ENCODE peak calls at places on chromosomes 3 and 15, in six cellular contexts. One of them, this sample, is unnamed. For H3K36me3 and H3K4me1, the result is how much of the 10 kb centered on the place peaks cover.

GRCh38 chr15:41291065-41291631 is 41.2 kb downstream of the OIP5 start:
- DNase-seq in CD4-positive, CD25-positive, alpha-beta regulatory T cell: no peak
- DNase-seq in effector memory CD4-positive, alpha-beta T cell: no peak
- DNase-seq in ovary: no peak
- DNase-seq in left ventricle myocardium inferior: no peak
- DNase-seq in small intestine: no peak
- DNase-seq in this sample: no peak

GRCh38 chr3:49563040-49563578 is 8.8 kb downstream of the BSN start:
- DNase-seq in CD4-positive, CD25-positive, alpha-beta regulatory T cell: no peak
- DNase-seq in effector memory CD4-positive, alpha-beta T cell: no peak
- DNase-seq in ovary: no peak
- DNase-seq in left ventricle myocardium inferior: no peak
- DNase-seq in small intestine: peak
- DNase-seq in this sample: no peak

GRCh38 chr15:45186771-45187577 is 792 bp downstream of the SHF start:
- DNase-seq in CD4-positive, CD25-positive, alpha-beta regulatory T cell: peak
- DNase-seq in effector memory CD4-positive, alpha-beta T cell: no peak
- DNase-seq in ovary: no peak
- DNase-seq in left ventricle myocardium inferior: no peak
- DNase-seq in small intestine: peak
- DNase-seq in this sample: no peak

GRCh38 chr3:166191406-166191805 is 354.2 kb upstream of the BCHE start:
- DNase-seq in CD4-positive, CD25-positive, alpha-beta regulatory T cell: no peak
- DNase-seq in effector memory CD4-positive, alpha-beta T cell: no peak
- DNase-seq in ovary: no peak
- DNase-seq in left ventricle myocardium inferior: no peak
- DNase-seq in small intestine: no peak
- DNase-seq in this sample: no peak

GRCh38 chr3:26921054-26921453 is 298.5 kb downstream of the LRRC3B start:
- DNase-seq in CD4-positive, CD25-positive, alpha-beta regulatory T cell: no peak
- DNase-seq in effector memory CD4-positive, alpha-beta T cell: no peak
- DNase-seq in ovary: no peak
- DNase-seq in left ventricle myocardium inferior: no peak
- DNase-seq in small intestine: no peak
- DNase-seq in this sample: no peak

GRCh38 chr3:112569265-112569664 is 7.4 kb downstream of the SLC35A5 start:
- DNase-seq in CD4-positive, CD25-positive, alpha-beta regulatory T cell: no peak
- DNase-seq in effector memory CD4-positive, alpha-beta T cell: no peak
- DNase-seq in ovary: no peak
- DNase-seq in left ventricle myocardium inferior: no peak
- DNase-seq in small intestine: no peak
- DNase-seq in this sample: no peak

GRCh38 chr3:42497009-42497731 is 5.3 kb upstream of the VIPR1 start:
- DNase-seq in CD4-positive, CD25-positive, alpha-beta regulatory T cell: no peak
- DNase-seq in effector memory CD4-positive, alpha-beta T cell: no peak
- DNase-seq in ovary: no peak
- DNase-seq in left ventricle myocardium inferior: no peak
- DNase-seq in small intestine: peak
- DNase-seq in this sample: no peak

GRCh38 chr3:71921036-71921435 is 136.1 kb upstream of the PROK2 start:
- DNase-seq in CD4-positive, CD25-positive, alpha-beta regulatory T cell: no peak
- DNase-seq in effector memory CD4-positive, alpha-beta T cell: no peak
- DNase-seq in ovary: no peak
- DNase-seq in left ventricle myocardium inferior: no peak
- DNase-seq in small intestine: no peak
- DNase-seq in this sample: no peak

GRCh38 chr3:117035785-117036184 is 326.2 kb downstream of the TUSC7 start:
- DNase-seq in CD4-positive, CD25-positive, alpha-beta regulatory T cell: no peak
- DNase-seq in effector memory CD4-positive, alpha-beta T cell: no peak
- DNase-seq in ovary: no peak
- DNase-seq in left ventricle myocardium inferior: peak
- DNase-seq in small intestine: peak
- DNase-seq in this sample: peak

GRCh38 chr15:26781816-26782215 is 8.9 kb upstream of the GABRB3 start:
- DNase-seq in CD4-positive, CD25-positive, alpha-beta regulatory T cell: no peak
- DNase-seq in effector memory CD4-positive, alpha-beta T cell: no peak
- DNase-seq in ovary: no peak
- DNase-seq in left ventricle myocardium inferior: no peak
- DNase-seq in small intestine: no peak
- DNase-seq in this sample: no peak

GRCh38 chr3:161153480-161153879 is 48.3 kb upstream of the B3GALNT1 start:
- DNase-seq in CD4-positive, CD25-positive, alpha-beta regulatory T cell: no peak
- DNase-seq in effector memory CD4-positive, alpha-beta T cell: no peak
- DNase-seq in ovary: no peak
- DNase-seq in left ventricle myocardium inferior: no peak
- DNase-seq in small intestine: no peak
- DNase-seq in this sample: no peak

GRCh38 chr15:100663066-100663465 is 60.7 kb downstream of the ASB7 start:
- DNase-seq in CD4-positive, CD25-positive, alpha-beta regulatory T cell: no peak
- DNase-seq in effector memory CD4-positive, alpha-beta T cell: no peak
- DNase-seq in ovary: no peak
- DNase-seq in left ventricle myocardium inferior: no peak
- DNase-seq in small intestine: no peak
- DNase-seq in this sample: no peak

GRCh38 chr3:13714251-13714916 is 165.5 kb downstream of the FBLN2 start:
- DNase-seq in CD4-positive, CD25-positive, alpha-beta regulatory T cell: no peak
- DNase-seq in effector memory CD4-positive, alpha-beta T cell: no peak
- DNase-seq in ovary: no peak
- DNase-seq in left ventricle myocardium inferior: no peak
- DNase-seq in small intestine: no peak
- DNase-seq in this sample: no peak

GRCh38 chr3:77380141-77380540 is 340.2 kb downstream of the ROBO2 start:
- DNase-seq in CD4-positive, CD25-positive, alpha-beta regulatory T cell: no peak
- DNase-seq in effector memory CD4-positive, alpha-beta T cell: no peak
- DNase-seq in ovary: no peak
- DNase-seq in left ventricle myocardium inferior: no peak
- DNase-seq in small intestine: no peak
- DNase-seq in this sample: no peak

GRCh38 chr3:126399756-126400155 is 5.0 kb downstream of the CFAP100 start:
- DNase-seq in CD4-positive, CD25-positive, alpha-beta regulatory T cell: no peak
- DNase-seq in effector memory CD4-positive, alpha-beta T cell: no peak
- DNase-seq in ovary: no peak
- DNase-seq in left ventricle myocardium inferior: no peak
- DNase-seq in small intestine: no peak
- DNase-seq in this sample: peak

DNA sequence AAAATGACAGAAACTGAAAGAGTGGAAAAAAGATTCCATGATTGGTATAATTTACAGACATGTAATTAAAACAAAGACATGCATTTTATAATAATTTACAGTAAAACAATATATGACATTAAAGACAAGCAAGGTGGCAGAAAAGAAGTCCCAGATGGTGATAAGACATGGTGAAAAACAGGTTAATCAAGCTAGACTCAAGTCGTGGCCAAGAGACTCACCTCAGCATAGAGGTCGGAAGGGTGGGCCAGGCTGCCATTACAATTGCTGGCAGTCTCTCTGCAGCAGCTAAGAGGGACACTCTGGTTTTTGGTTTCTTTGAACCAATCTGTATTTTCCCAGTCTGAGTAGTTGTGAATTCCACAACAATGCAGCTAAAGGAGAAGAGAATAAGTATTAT is 18.4 kb downstream of the TSPAN3 start:
- DNase-seq in CD4-positive, CD25-positive, alpha-beta regulatory T cell: no peak
- DNase-seq in effector memory CD4-positive, alpha-beta T cell: no peak
- DNase-seq in ovary: no peak
- DNase-seq in left ventricle myocardium inferior: no peak
- DNase-seq in small intestine: no peak
- DNase-seq in this sample: no peak
- H3K36me3 ChIP-seq in CD4-positive, CD25-positive, alpha-beta regulatory T cell: under half
- H3K36me3 ChIP-seq in effector memory CD4-positive, alpha-beta T cell: under half
- H3K36me3 ChIP-seq in ovary: under half
- H3K36me3 ChIP-seq in left ventricle myocardium inferior: under half
- H3K36me3 ChIP-seq in small intestine: under half
- H3K36me3 ChIP-seq in this sample: half or more

GRCh38 chr3:30625541-30626438 is 19.4 kb downstream of the TGFBR2 start:
- DNase-seq in CD4-positive, CD25-positive, alpha-beta regulatory T cell: no peak
- DNase-seq in effector memory CD4-positive, alpha-beta T cell: no peak
- DNase-seq in ovary: no peak
- DNase-seq in left ventricle myocardium inferior: no peak
- DNase-seq in small intestine: peak
- DNase-seq in this sample: no peak
- H3K4me1 ChIP-seq in CD4-positive, CD25-positive, alpha-beta regulatory T cell: half or more
- H3K4me1 ChIP-seq in effector memory CD4-positive, alpha-beta T cell: half or more
- H3K4me1 ChIP-seq in ovary: under half
- H3K4me1 ChIP-seq in left ventricle myocardium inferior: half or more
- H3K4me1 ChIP-seq in small intestine: under half
- H3K4me1 ChIP-seq in this sample: half or more

DNA sequence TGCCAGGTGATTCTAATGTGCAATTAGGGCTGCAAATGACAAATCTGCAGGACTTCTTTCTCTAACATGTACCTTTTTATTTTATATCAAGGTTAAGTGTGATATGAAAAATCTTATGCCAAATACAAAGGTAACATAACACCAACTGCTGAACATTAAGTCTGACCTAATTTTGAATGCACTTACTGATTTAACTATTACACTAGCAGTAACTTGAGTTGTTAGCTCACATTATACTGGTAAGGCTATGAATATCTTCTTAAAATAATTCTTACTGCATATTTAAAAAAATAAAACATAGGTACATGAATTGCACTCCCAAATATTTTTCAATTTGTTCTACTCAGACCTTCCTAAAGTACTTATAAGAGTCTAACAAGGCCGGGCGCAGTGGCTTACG is 259.2 kb downstream of the CD47 start:
- DNase-seq in CD4-positive, CD25-positive, alpha-beta regulatory T cell: no peak
- DNase-seq in effector memory CD4-positive, alpha-beta T cell: no peak
- DNase-seq in ovary: no peak
- DNase-seq in left ventricle myocardium inferior: no peak
- DNase-seq in small intestine: no peak
- DNase-seq in this sample: no peak
- H3K36me3 ChIP-seq in CD4-positive, CD25-positive, alpha-beta regulatory T cell: under half
- H3K36me3 ChIP-seq in effector memory CD4-positive, alpha-beta T cell: under half
- H3K36me3 ChIP-seq in ovary: under half
- H3K36me3 ChIP-seq in left ventricle myocardium inferior: under half
- H3K36me3 ChIP-seq in small intestine: under half
- H3K36me3 ChIP-seq in this sample: under half

DNA sequence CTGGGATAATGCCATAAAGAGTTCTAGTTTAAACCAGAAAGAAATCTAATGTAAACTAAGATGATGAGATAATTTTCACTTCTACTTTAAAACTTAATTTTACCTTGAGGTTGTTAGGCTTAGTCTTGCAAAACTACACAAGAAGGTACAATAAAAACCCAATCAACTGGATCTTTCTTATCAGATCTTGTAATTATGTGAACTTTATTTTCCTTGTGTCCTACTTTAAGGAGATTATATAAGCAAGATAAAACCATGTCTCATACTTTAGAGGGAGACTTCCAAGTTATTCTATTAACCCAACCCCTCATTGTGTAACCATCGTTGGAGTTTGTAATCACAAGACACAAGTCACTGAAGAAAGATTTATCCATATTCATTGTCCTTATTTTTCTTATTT is 165.6 kb downstream of the SERPINI1 start:
- DNase-seq in CD4-positive, CD25-positive, alpha-beta regulatory T cell: no peak
- DNase-seq in effector memory CD4-positive, alpha-beta T cell: no peak
- DNase-seq in ovary: no peak
- DNase-seq in left ventricle myocardium inferior: no peak
- DNase-seq in small intestine: no peak
- DNase-seq in this sample: no peak
- H3K4me1 ChIP-seq in CD4-positive, CD25-positive, alpha-beta regulatory T cell: under half
- H3K4me1 ChIP-seq in effector memory CD4-positive, alpha-beta T cell: under half
- H3K4me1 ChIP-seq in ovary: under half
- H3K4me1 ChIP-seq in left ventricle myocardium inferior: under half
- H3K4me1 ChIP-seq in small intestine: under half
- H3K4me1 ChIP-seq in this sample: under half

GRCh38 chr3:37024820-37025405 is 31.6 kb downstream of the MLH1 start:
- DNase-seq in CD4-positive, CD25-positive, alpha-beta regulatory T cell: no peak
- DNase-seq in effector memory CD4-positive, alpha-beta T cell: no peak
- DNase-seq in ovary: no peak
- DNase-seq in left ventricle myocardium inferior: no peak
- DNase-seq in small intestine: no peak
- DNase-seq in this sample: no peak
- H3K36me3 ChIP-seq in CD4-positive, CD25-positive, alpha-beta regulatory T cell: half or more
- H3K36me3 ChIP-seq in effector memory CD4-positive, alpha-beta T cell: half or more
- H3K36me3 ChIP-seq in ovary: under half
- H3K36me3 ChIP-seq in left ventricle myocardium inferior: half or more
- H3K36me3 ChIP-seq in small intestine: under half
- H3K36me3 ChIP-seq in this sample: half or more

DNA sequence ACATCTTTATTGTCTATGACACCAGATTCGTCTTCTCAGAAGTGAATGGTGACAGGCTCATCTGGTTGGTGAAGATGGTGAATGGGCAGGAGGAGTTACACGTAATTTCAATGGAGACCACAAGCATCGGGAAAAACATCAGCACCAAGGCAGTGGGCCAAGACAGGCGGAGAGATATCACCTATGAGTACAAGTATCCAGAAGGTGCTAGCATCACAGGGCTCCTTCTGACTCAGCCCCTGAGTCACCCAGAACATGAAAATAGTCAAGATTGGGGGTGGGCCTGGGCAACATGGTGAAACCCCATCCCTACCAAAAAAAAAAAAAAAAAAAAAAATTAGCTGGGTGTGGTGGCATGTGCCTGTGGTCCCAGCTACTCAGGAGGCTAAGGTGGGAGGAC is 32.6 kb downstream of the TGM4 start:
- DNase-seq in CD4-positive, CD25-positive, alpha-beta regulatory T cell: no peak
- DNase-seq in effector memory CD4-positive, alpha-beta T cell: no peak
- DNase-seq in ovary: no peak
- DNase-seq in left ventricle myocardium inferior: no peak
- DNase-seq in small intestine: no peak
- DNase-seq in this sample: no peak
- H3K4me1 ChIP-seq in CD4-positive, CD25-positive, alpha-beta regulatory T cell: under half
- H3K4me1 ChIP-seq in effector memory CD4-positive, alpha-beta T cell: under half
- H3K4me1 ChIP-seq in ovary: under half
- H3K4me1 ChIP-seq in left ventricle myocardium inferior: under half
- H3K4me1 ChIP-seq in small intestine: under half
- H3K4me1 ChIP-seq in this sample: under half

DNA sequence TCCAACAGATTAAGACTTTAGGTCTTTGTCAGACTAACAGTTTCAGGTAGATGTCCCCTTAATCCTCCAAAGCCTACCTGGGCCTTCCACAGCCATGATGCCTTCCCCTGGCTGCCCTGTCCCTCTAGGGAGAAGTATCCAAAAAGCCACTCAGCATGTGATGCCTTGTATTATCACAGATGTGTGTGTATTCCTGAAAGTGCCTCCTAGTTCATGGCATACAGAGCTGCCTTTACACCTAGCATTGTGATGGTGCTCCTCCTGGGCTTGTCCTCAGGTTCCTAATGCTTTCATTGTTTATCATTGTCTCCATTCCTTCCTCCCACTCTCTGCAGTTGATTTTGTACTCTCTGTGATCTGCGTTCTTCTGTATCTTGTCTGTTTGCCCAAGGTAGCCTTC is 43.6 kb downstream of the CMSS1 start:
- DNase-seq in CD4-positive, CD25-positive, alpha-beta regulatory T cell: no peak
- DNase-seq in effector memory CD4-positive, alpha-beta T cell: no peak
- DNase-seq in ovary: no peak
- DNase-seq in left ventricle myocardium inferior: no peak
- DNase-seq in small intestine: no peak
- DNase-seq in this sample: no peak
- H3K36me3 ChIP-seq in CD4-positive, CD25-positive, alpha-beta regulatory T cell: under half
- H3K36me3 ChIP-seq in effector memory CD4-positive, alpha-beta T cell: under half
- H3K36me3 ChIP-seq in ovary: under half
- H3K36me3 ChIP-seq in left ventricle myocardium inferior: under half
- H3K36me3 ChIP-seq in small intestine: under half
- H3K36me3 ChIP-seq in this sample: under half

GRCh38 chr15:71444866-71445590 is 329.8 kb downstream of the THSD4 start:
- DNase-seq in CD4-positive, CD25-positive, alpha-beta regulatory T cell: no peak
- DNase-seq in effector memory CD4-positive, alpha-beta T cell: no peak
- DNase-seq in ovary: no peak
- DNase-seq in left ventricle myocardium inferior: no peak
- DNase-seq in small intestine: no peak
- DNase-seq in this sample: no peak
- H3K4me1 ChIP-seq in CD4-positive, CD25-positive, alpha-beta regulatory T cell: under half
- H3K4me1 ChIP-seq in effector memory CD4-positive, alpha-beta T cell: under half
- H3K4me1 ChIP-seq in ovary: under half
- H3K4me1 ChIP-seq in left ventricle myocardium inferior: half or more
- H3K4me1 ChIP-seq in small intestine: under half
- H3K4me1 ChIP-seq in this sample: under half

GRCh38 chr15:65163041-65163440 is 22.1 kb downstream of the CLPX start:
- DNase-seq in CD4-positive, CD25-positive, alpha-beta regulatory T cell: no peak
- DNase-seq in effector memory CD4-positive, alpha-beta T cell: no peak
- DNase-seq in ovary: no peak
- DNase-seq in left ventricle myocardium inferior: no peak
- DNase-seq in small intestine: no peak
- DNase-seq in this sample: no peak
- H3K36me3 ChIP-seq in CD4-positive, CD25-positive, alpha-beta regulatory T cell: half or more
- H3K36me3 ChIP-seq in effector memory CD4-positive, alpha-beta T cell: under half
- H3K36me3 ChIP-seq in ovary: under half
- H3K36me3 ChIP-seq in left ventricle myocardium inferior: under half
- H3K36me3 ChIP-seq in small intestine: under half
- H3K36me3 ChIP-seq in this sample: under half

This sample was measured in psoas muscle.